ENCODE peak calls at places on chromosomes 5 and 9, in seven cellular contexts. W, I, N, L, D, C and G are unnamed samples.

GRCh38 chr5:64229163-64229774 is 63.6 kb downstream of the RNF180 start:
- DNase-seq in C (peak), I (peak), D (no peak), L (no peak), N (peak), W (peak), G (peak)

GRCh38 chr9:38621434-38622082 is 1.2 kb upstream of the ANKRD18A start:
- DNase-seq in W (peak), D (peak), N (no peak), I (peak), L (peak), C (no peak), G (peak)

GRCh38 chr9:135673941-135674340 is 10.8 kb downstream of the LCN9 start:
- DNase-seq in I (no peak), C (no peak), N (no peak), D (no peak), L (no peak), W (no peak), G (no peak)

GRCh38 chr5:66498791-66499207 is 97.4 kb upstream of the MAST4 start:
- DNase-seq in L (no peak), N (peak), W (peak), C (peak), D (no peak), I (no peak), G (no peak)

GRCh38 chr5:58400737-58401136 is 59.1 kb downstream of the PLK2 start:
- DNase-seq in I (no peak), C (no peak), L (no peak), W (no peak), N (no peak), D (no peak), G (no peak)

GRCh38 chr9:133307271-133307670 is 28.7 kb downstream of the SURF6 start:
- DNase-seq in D (no peak), W (no peak), I (no peak), C (no peak), N (peak), L (no peak), G (no peak)

GRCh38 chr9:136902259-136902821 is 16.0 kb downstream of the TRAF2 start:
- DNase-seq in D (peak), N (peak), C (no peak), W (peak), L (peak), I (no peak), G (no peak)

GRCh38 chr9:115006660-115007059 is 76.3 kb upstream of the TNFSF8 start:
- DNase-seq in C (no peak), I (no peak), W (no peak), L (no peak), D (peak), N (peak), G (no peak)

GRCh38 chr5:138180841-138181240 is 1.9 kb downstream of the KIF20A start:
- DNase-seq in D (no peak), I (no peak), L (no peak), C (no peak), W (no peak), N (no peak), G (no peak)

GRCh38 chr5:60382761-60383160 is 317.2 kb downstream of the DEPDC1B start:
- DNase-seq in C (peak), L (no peak), W (peak), I (no peak), D (no peak), N (peak), G (peak)

GRCh38 chr9:33445941-33446506 is 1.4 kb downstream of the AQP3 start:
- DNase-seq in D (no peak), N (no peak), L (peak), W (no peak), C (no peak), I (no peak), G (no peak)

GRCh38 chr5:177086918-177087706 is 397 bp downstream of the FGFR4 start:
- DNase-seq in I (peak), N (no peak), W (peak), C (no peak), L (peak), D (peak), G (peak)

GRCh38 chr9:93681316-93682154 is 105.2 kb downstream of the PHF2 start:
- DNase-seq in N (no peak), I (no peak), L (no peak), D (peak), C (no peak), W (no peak), G (no peak)

GRCh38 chr5:109364977-109365376 is 44.8 kb downstream of the PJA2 start:
- DNase-seq in I (no peak), C (no peak), D (no peak), W (no peak), L (no peak), N (no peak), G (no peak)

GRCh38 chr5:135194573-135195266 is 160.7 kb upstream of the PITX1 start:
- DNase-seq in I (no peak), D (no peak), N (peak), C (no peak), W (no peak), L (no peak), G (no peak)

GRCh38 chr5:171598279-171599152 is 179.1 kb downstream of the FGF18 start:
- DNase-seq in I (no peak), L (no peak), D (no peak), N (no peak), W (no peak), C (no peak), G (no peak)

GRCh38 chr5:1052641-1053390 is 44.2 kb downstream of the NKD2 start:
- DNase-seq in N (peak), W (peak), C (no peak), D (no peak), L (no peak), I (no peak), G (no peak)

GRCh38 chr5:131245948-131246347 is 17.9 kb upstream of the CDC42SE2 start:
- DNase-seq in I (no peak), L (no peak), C (no peak), N (no peak), W (no peak), D (no peak), G (no peak)

GRCh38 chr9:4421847-4422246 is 68.4 kb upstream of the SLC1A1 start:
- DNase-seq in L (no peak), I (no peak), N (no peak), D (no peak), W (no peak), C (no peak), G (no peak)

GRCh38 chr5:139481122-139481533 is 1.4 kb downstream of the STING1 start:
- DNase-seq in D (peak), I (no peak), N (peak), L (no peak), C (no peak), W (no peak), G (no peak)

GRCh38 chr9:29691758-29692407 is 2118.6 kb upstream of the C9orf72 start:
- DNase-seq in I (peak), L (no peak), N (no peak), D (no peak), W (peak), C (peak), G (peak)

GRCh38 chr5:179415291-179416060 is 70.2 kb upstream of the ADAMTS2 start:
- DNase-seq in C (no peak), I (no peak), D (no peak), N (no peak), W (no peak), L (no peak), G (no peak)

GRCh38 chr9:8610256-8610655 is 810.7 kb upstream of the DMAC1 start:
- DNase-seq in D (no peak), C (no peak), W (no peak), L (no peak), I (no peak), N (no peak), G (no peak)

GRCh38 chr9:34185778-34186551 is 7.1 kb downstream of the UBAP1 start:
- DNase-seq in W (peak), I (peak), L (no peak), N (peak), C (peak), D (no peak), G (no peak)

GRCh38 chr9:93984860-93985259 is 29.7 kb upstream of the BARX1 start:
- DNase-seq in L (no peak), W (no peak), N (no peak), D (no peak), C (no peak), I (no peak), G (no peak)

GRCh38 chr9:133238272-133238850 is 29.3 kb upstream of the OBP2B start:
- DNase-seq in L (no peak), D (peak), W (peak), N (peak), I (no peak), C (peak), G (no peak)

GRCh38 chr5:142660731-142661130 is 25.2 kb downstream of the FGF1 start:
- DNase-seq in W (no peak), N (no peak), I (no peak), C (no peak), D (no peak), L (no peak), G (no peak)

GRCh38 chr9:133843250-133843649 is 105.1 kb upstream of the SARDH start:
- DNase-seq in C (no peak), I (no peak), L (no peak), N (no peak), W (no peak), D (no peak), G (no peak)

GRCh38 chr5:60445427-60445826 is 254.5 kb downstream of the DEPDC1B start:
- DNase-seq in W (no peak), N (no peak), C (no peak), L (no peak), I (no peak), D (no peak), G (no peak)

GRCh38 chr9:97299809-97300414 is 7.5 kb upstream of the CCDC180 start:
- DNase-seq in N (no peak), L (no peak), I (no peak), W (no peak), C (no peak), D (peak), G (no peak)

GRCh38 chr9:4143951-4144717 is 155.7 kb downstream of the GLIS3 start:
- DNase-seq in N (peak), D (no peak), I (no peak), C (no peak), L (no peak), W (peak), G (no peak)

GRCh38 chr9:112179816-112180215 is 4.7 kb upstream of the SUSD1 start:
- DNase-seq in D (no peak), I (no peak), C (no peak), L (no peak), N (peak), W (no peak), G (no peak)

GRCh38 chr5:178152491-178153444 is 917 bp downstream of the NHP2 start:
- DNase-seq in W (no peak), N (no peak), L (no peak), I (no peak), D (no peak), C (no peak), G (no peak)

GRCh38 chr9:113978954-113979712 is 99.0 kb downstream of the AMBP start:
- DNase-seq in L (no peak), C (no peak), D (no peak), I (no peak), W (no peak), N (peak), G (no peak)